ENCODE peak calls at places on chromosomes 4 and X, in four cellular contexts. H is thoracic aorta, R is nephron progenitor cell, Z is HL-60. X is an unnamed sample.

GRCh38 chr4:176387571-176387970 is 67.8 kb downstream of the SPCS3 start:
- DNase-seq in H (no peak), R (no peak), Z (no peak), X (no peak)

GRCh38 chr4:82138376-82138775 is 235.4 kb downstream of the HNRNPD start:
- DNase-seq in H (no peak), R (no peak), Z (no peak), X (no peak)

GRCh38 chr4:143773998-143774898 is 73.8 kb upstream of the FREM3 start:
- DNase-seq in H (no peak), R (peak; percentile 46), Z (peak; percentile 54), X (peak; percentile 23)

GRCh38 chr4:1502501-1502886 is 96.3 kb upstream of the NKX1-1 start:
- DNase-seq in H (no peak), R (no peak), Z (no peak), X (peak; percentile 10)

GRCh38 chrX:130085551-130085986 is 24.7 kb downstream of the ELF4 start:
- DNase-seq in H (no peak), R (no peak), Z (peak; percentile 43), X (no peak)

GRCh38 chr4:147546341-147546740 is 65.4 kb downstream of the EDNRA start:
- DNase-seq in H (no peak), R (no peak), Z (no peak), X (no peak)

GRCh38 chr4:80447493-80447892 is 112.0 kb downstream of the CFAP299 start:
- DNase-seq in H (no peak), R (no peak), Z (no peak), X (no peak)

GRCh38 chr4:139524062-139524631 is 31.9 kb downstream of the SETD7 start:
- DNase-seq in H (no peak), R (no peak), Z (no peak), X (no peak)

GRCh38 chrX:149720021-149720689 is 8.3 kb downstream of the MAGEA11 start:
- DNase-seq in H (no peak), R (no peak), Z (no peak), X (no peak)

GRCh38 chr4:113311047-113311446 is 261.6 kb downstream of the ANK2 start:
- DNase-seq in H (no peak), R (no peak), Z (no peak), X (no peak)

GRCh38 chr4:8007581-8007980 is 67.9 kb upstream of the AFAP1 start:
- DNase-seq in H (no peak), R (no peak), Z (no peak), X (no peak)

GRCh38 chr4:55069248-55069647 is 56.1 kb downstream of the KDR start:
- DNase-seq in H (no peak), R (no peak), Z (no peak), X (no peak)

GRCh38 chr4:180542445-180543100 is 1700.6 kb upstream of the TENM3 start:
- DNase-seq in H (no peak), R (no peak), Z (no peak), X (no peak)

GRCh38 chrX:28625223-28625622 is 38.0 kb downstream of the IL1RAPL1 start:
- DNase-seq in H (no peak), R (no peak), Z (no peak), X (no peak)

GRCh38 chr4:95387719-95388118 is 161.1 kb downstream of the UNC5C start:
- DNase-seq in H (no peak), R (no peak), Z (no peak), X (no peak)

GRCh38 chrX:45774961-45775360 is 574.3 kb upstream of the DIPK2B start:
- DNase-seq in H (no peak), R (no peak), Z (no peak), X (peak; percentile 35)

GRCh38 chr4:2936773-2937145 is 26.4 kb downstream of the NOP14 start:
- DNase-seq in H (peak; percentile 1), R (no peak), Z (peak; percentile 47), X (no peak)

GRCh38 chrX:134369576-134369975 is 90.4 kb upstream of the HPRT1 start:
- DNase-seq in H (no peak), R (no peak), Z (no peak), X (no peak)

GRCh38 chr4:149164282-149164681 is 651.4 kb downstream of the IQCM start:
- DNase-seq in H (no peak), R (no peak), Z (no peak), X (no peak)

GRCh38 chr4:76596713-76597112 is 161.7 kb downstream of the SHROOM3 start:
- DNase-seq in H (no peak), R (no peak), Z (no peak), X (no peak)

GRCh38 chr4:124868495-124868894 is 156.0 kb upstream of the ANKRD50 start:
- DNase-seq in H (no peak), R (no peak), Z (no peak), X (no peak)

GRCh38 chr4:8761824-8762205 is 109.8 kb downstream of the HMX1 start:
- DNase-seq in H (no peak), R (no peak), Z (no peak), X (no peak)

GRCh38 chr4:140152015-140152703 is 1.8 kb downstream of the MAML3 start:
- DNase-seq in H (no peak), R (peak; percentile 50), Z (peak; percentile 83), X (no peak)

GRCh38 chrX:132127748-132128147 is at the start of gene FRMD7:
- DNase-seq in H (no peak), R (peak; percentile 34), Z (no peak), X (no peak)

GRCh38 chr4:87117051-87117729 is 103.2 kb downstream of the KLHL8 start:
- DNase-seq in H (no peak), R (peak; percentile 38), Z (no peak), X (no peak)

GRCh38 chr4:22670953-22671352 is 21.8 kb upstream of the GBA3 start:
- DNase-seq in H (no peak), R (no peak), Z (no peak), X (no peak)

GRCh38 chrX:71873459-71873833 is 37.2 kb upstream of the NHSL2 start:
- DNase-seq in H (no peak), R (no peak), Z (no peak), X (no peak)

GRCh38 chr4:110249687-110250387 is 51.4 kb upstream of the ELOVL6 start:
- DNase-seq in H (no peak), R (no peak), Z (no peak), X (no peak)

GRCh38 chr4:47383829-47384427 is 79.6 kb downstream of the COMMD8 start:
- DNase-seq in H (no peak), R (no peak), Z (no peak), X (no peak)

GRCh38 chr4:176054942-176055341 is 10.7 kb upstream of the WDR17 start:
- DNase-seq in H (no peak), R (no peak), Z (no peak), X (no peak)

DNA sequence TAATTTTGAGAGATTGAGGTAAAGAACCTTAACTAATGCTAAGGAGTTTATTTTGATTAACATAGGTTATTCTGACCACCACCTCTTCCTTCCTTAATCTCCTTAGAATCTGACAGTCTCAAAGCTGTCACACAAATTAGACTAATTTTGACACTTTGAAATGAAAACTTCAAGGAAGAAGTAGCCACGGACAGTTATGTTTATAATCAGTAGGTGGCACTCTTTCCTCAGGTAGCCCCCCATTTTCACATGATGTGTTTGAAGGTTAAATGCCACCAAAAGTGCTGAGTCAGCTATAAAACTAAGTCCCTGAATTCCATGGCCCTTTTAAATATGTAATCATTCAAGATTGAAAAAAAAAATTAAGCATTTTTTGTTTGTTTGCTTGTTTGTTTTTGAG is 22.4 kb downstream of the TMEM33 start:
- DNase-seq in H (no peak), R (no peak), Z (peak; percentile 34), X (no peak)
- TF ChIP-seq CTCF in H (no peak), R (peak; percentile 51), Z (peak; percentile 4), X (no peak)

GRCh38 chr4:28226962-28227361 is 1366.3 kb downstream of the STIM2 start:
- DNase-seq in H (no peak), R (no peak), Z (no peak), X (no peak)

GRCh38 chr4:28225689-28226353 is 1365.2 kb downstream of the STIM2 start:
- DNase-seq in H (no peak), R (no peak), Z (no peak), X (no peak)

GRCh38 chr4:28229092-28229491 is 1368.5 kb downstream of the STIM2 start:
- DNase-seq in H (no peak), R (no peak), Z (no peak), X (no peak)

GRCh38 chr4:28228575-28228974 is 1367.9 kb downstream of the STIM2 start:
- DNase-seq in H (no peak), R (no peak), Z (no peak), X (no peak)

GRCh38 chr4:28225005-28225404 is 1364.4 kb downstream of the STIM2 start:
- DNase-seq in H (no peak), R (no peak), Z (no peak), X (no peak)
- TF ChIP-seq CTCF in H (no peak), R (peak; percentile 31), Z (no peak), X (no peak)

GRCh38 chrX:19814240-19814639 is 73.2 kb downstream of the SH3KBP1 start:
- DNase-seq in H (no peak), R (no peak), Z (peak; percentile 91), X (no peak)
- TF ChIP-seq CTCF in H (no peak), R (no peak), Z (peak; percentile 3), X (no peak)

DNA sequence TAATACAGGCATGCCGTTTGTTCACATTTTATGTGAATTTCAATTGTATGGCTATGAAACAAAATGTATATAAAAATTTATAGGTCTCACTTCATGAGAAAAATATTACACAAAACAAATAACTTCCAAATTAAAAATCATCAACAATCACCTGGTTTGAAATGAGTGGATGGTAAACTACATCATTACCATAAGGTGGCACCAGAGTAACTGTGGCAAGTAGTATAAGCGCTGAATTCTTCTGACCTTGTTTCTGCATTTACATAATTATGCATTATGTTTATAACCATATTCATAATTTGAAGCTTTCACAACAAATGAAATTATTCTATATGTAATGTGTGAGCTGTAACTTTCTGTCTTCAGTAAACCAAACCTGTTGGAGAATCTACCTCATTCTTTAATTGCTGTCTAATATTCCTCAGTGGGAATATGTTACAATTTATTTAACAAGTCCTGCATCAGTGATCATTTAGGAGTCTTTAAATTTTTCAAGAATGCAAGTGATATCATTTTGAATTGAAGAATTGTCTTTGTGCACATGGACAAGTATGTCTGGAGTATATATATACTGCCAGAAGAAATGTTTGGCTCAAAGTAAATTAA is 55.2 kb downstream of the MMRN1 start:
- DNase-seq in H (no peak), R (no peak), Z (no peak), X (no peak)
- TF ChIP-seq CTCF in H (no peak), R (peak; percentile 9), Z (no peak), X (no peak)